ENCODE peak calls at places on chromosomes 1 and 21, in six cellular contexts. K is CD8-positive, alpha-beta T cell; V is HCT116; T is A549; M is adrenal gland; F is IMR-90. Z is an unnamed sample.
A peak's percentile ranks its signal among the peaks of the same experiment; 100 is the strongest.

GRCh38 chr21:24436236-24436635 is 1171.0 kb downstream of the MRPL39 start:
- DNase-seq in K (no peak), V (no peak), T (no peak), M (no peak), F (no peak), Z (no peak)

GRCh38 chr1:201769966-201770365 is 59.0 kb upstream of the IPO9 start:
- DNase-seq in K (no peak), V (no peak), T (no peak), M (no peak), F (peak; percentile 81), Z (peak; percentile 93)

GRCh38 chr1:66373072-66373685 is 160.8 kb upstream of the SGIP1 start:
- DNase-seq in K (peak; percentile 20), V (no peak), T (no peak), M (no peak), F (no peak), Z (no peak)

GRCh38 chr1:159849972-159850371 is 12.5 kb downstream of the VSIG8 start:
- DNase-seq in K (no peak), V (no peak), T (no peak), M (no peak), F (peak; percentile 54), Z (peak; percentile 64)

GRCh38 chr1:81912383-81912782 is 111.6 kb downstream of the ADGRL2 start:
- DNase-seq in K (no peak), V (no peak), T (no peak), M (no peak), F (no peak), Z (no peak)

GRCh38 chr1:55445416-55445815 is 230.3 kb upstream of the USP24 start:
- DNase-seq in K (no peak), V (no peak), T (no peak), M (no peak), F (no peak), Z (no peak)

GRCh38 chr21:42942244-42942643 is 16.8 kb upstream of the ERVH48-1 start:
- DNase-seq in K (no peak), V (no peak), T (no peak), M (no peak), F (no peak), Z (peak; percentile 7)

GRCh38 chr1:37995773-37996379 is 6.1 kb upstream of the SF3A3 start:
- DNase-seq in K (peak; percentile 24), V (no peak), T (no peak), M (peak; percentile 78), F (peak; percentile 89), Z (peak; percentile 97)

GRCh38 chr1:198056255-198056654 is 100.5 kb upstream of the NEK7 start:
- DNase-seq in K (peak; percentile 17), V (no peak), T (no peak), M (no peak), F (no peak), Z (no peak)

GRCh38 chr1:9376886-9377333 is 84.2 kb downstream of the SPSB1 start:
- DNase-seq in K (no peak), V (no peak), T (no peak), M (peak; percentile 30), F (peak; percentile 47), Z (peak; percentile 80)

GRCh38 chr1:165456114-165456513 is 11.2 kb upstream of the RXRG start:
- DNase-seq in K (no peak), V (no peak), T (no peak), M (no peak), F (no peak), Z (no peak)

DNA sequence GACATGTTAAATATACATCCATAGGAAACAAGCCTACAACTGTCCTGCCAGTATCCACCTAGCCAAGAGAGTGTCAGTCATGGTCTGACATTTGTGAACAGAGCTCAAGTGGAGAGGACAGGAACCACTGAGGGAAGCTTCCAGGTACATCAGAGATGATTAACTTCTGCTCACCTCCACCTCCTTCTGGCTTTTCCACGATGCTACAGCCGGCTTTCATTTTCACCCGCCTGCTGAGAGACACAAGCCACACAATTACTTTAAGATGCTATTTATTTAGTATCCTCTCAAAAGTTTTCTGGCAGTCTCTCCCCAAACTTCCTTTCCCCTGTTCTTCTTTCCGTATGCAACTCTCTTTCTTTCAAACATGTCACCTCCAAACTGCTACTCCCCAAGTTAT is 2.1 kb downstream of the ETV3 start:
- DNase-seq in K (no peak), V (no peak), T (peak; percentile 30), M (no peak), F (no peak), Z (no peak)
- TF ChIP-seq CTCF in K (no peak), V (peak; percentile 43), T (no peak), M (no peak), F (peak; percentile 7), Z (no peak)

GRCh38 chr1:116311756-116312691 is 61.0 kb upstream of the ATP1A1 start:
- DNase-seq in K (no peak), V (no peak), T (no peak), M (no peak), F (no peak), Z (no peak)
- H3K4me3 ChIP-seq in K (no peak overlapping the region), V (no peak overlapping the region), T (no peak overlapping the region), M (no peak overlapping the region), F (no peak overlapping the region), Z (no peak overlapping the region)

DNA sequence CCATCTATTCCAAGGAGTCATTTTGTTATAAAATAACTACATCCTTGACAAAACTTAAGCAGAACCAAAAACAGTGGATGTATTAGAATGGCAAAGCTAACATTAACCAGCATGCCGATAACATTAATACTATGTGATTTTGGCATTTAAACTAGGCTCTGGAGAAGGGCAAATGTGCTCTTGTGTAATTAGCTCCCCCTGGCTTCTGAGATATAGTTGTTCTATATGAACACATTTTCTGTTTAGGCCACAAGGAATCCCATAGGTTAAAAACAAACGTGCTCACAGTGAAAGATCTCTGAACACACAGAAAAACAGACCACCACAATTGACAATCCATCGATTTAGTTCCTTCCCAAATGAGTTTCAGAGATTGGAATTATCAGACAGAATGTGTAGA is 57.4 kb upstream of the TARS2 start:
- DNase-seq in K (no peak), V (no peak), T (peak; percentile 16), M (no peak), F (peak; percentile 7), Z (peak; percentile 36)
- TF ChIP-seq CTCF in K (no peak), V (no peak), T (peak; percentile 31), M (no peak), F (no peak), Z (peak; percentile 29)

GRCh38 chr1:109508001-109508872 is 1.3 kb downstream of the AMIGO1 start:
- DNase-seq in K (no peak), V (no peak), T (no peak), M (no peak), F (no peak), Z (no peak)
- H3K4me3 ChIP-seq in K (peak overlapping the region; percentile 83), V (no peak overlapping the region), T (no peak overlapping the region), M (no peak overlapping the region), F (no peak overlapping the region), Z (no peak overlapping the region)

DNA sequence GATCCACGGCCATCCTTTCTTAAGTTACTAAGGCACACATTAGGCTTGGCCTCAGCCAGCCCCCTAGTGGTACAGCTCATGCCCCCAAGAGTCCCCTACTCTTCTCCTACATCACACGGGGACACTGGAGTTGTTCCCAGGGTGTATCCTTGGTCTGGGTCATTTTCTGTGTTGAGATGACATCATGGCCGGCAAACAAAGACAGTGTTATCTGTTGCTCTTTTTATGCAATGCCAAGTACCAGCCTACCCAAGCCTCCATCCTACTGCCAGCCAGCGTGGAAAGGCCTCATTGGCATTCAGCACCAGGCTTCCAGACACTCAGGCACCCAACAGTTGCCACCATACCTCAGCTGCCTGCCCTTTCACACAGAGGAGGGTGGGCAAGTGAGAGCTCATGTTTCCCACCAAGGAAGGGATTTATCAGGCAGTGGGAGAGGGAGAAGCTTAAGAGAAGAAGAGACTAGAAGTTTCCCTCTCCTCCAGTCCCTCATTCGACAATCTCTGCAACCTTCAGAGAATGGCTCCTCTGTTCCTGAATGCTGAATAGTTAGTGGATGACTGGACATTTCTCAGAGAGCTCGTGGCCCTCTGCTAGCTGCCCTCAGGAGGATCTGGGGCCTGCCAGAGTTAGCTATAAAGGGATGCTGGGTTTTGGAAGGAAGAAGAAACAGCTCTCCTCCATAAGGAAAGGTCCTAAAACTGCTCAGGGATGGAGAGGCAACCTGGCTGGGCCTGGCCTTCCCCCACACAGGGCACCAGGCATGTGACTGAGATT is 17.7 kb downstream of the CBR1 start:
- DNase-seq in K (no peak), V (no peak), T (no peak), M (peak; percentile 46), F (peak; percentile 23), Z (no peak)
- TF ChIP-seq CTCF in K (no peak), V (peak; percentile 16), T (no peak), M (no peak), F (no peak), Z (no peak)

GRCh38 chr1:42940851-42941639 is 17.6 kb downstream of the SLC2A1 start:
- DNase-seq in K (no peak), V (peak; percentile 82), T (no peak), M (no peak), F (peak; percentile 99), Z (peak; percentile 92)
- H3K4me3 ChIP-seq in K (no peak overlapping the region), V (peak overlapping the region; percentile 10), T (peak overlapping the region; percentile 15), M (no peak overlapping the region), F (no peak overlapping the region), Z (no peak overlapping the region)

GRCh38 chr1:236302941-236303340 is 21.2 kb upstream of the ERO1B start:
- DNase-seq in K (no peak), V (no peak), T (no peak), M (no peak), F (no peak), Z (no peak)

GRCh38 chr1:236303675-236304074 is 21.9 kb upstream of the ERO1B start:
- DNase-seq in K (peak; percentile 33), V (no peak), T (no peak), M (no peak), F (no peak), Z (no peak)

GRCh38 chr1:236307437-236307836 is 25.7 kb upstream of the ERO1B start:
- DNase-seq in K (no peak), V (no peak), T (no peak), M (no peak), F (no peak), Z (no peak)

GRCh38 chr1:236301958-236302335 is 20.2 kb upstream of the ERO1B start:
- DNase-seq in K (no peak), V (no peak), T (no peak), M (no peak), F (no peak), Z (no peak)

GRCh38 chr1:236304682-236305081 is 22.9 kb upstream of the ERO1B start:
- DNase-seq in K (no peak), V (no peak), T (no peak), M (no peak), F (no peak), Z (no peak)
- TF ChIP-seq CTCF in K (no peak), V (no peak), T (no peak), M (no peak), F (no peak), Z (no peak)

DNA sequence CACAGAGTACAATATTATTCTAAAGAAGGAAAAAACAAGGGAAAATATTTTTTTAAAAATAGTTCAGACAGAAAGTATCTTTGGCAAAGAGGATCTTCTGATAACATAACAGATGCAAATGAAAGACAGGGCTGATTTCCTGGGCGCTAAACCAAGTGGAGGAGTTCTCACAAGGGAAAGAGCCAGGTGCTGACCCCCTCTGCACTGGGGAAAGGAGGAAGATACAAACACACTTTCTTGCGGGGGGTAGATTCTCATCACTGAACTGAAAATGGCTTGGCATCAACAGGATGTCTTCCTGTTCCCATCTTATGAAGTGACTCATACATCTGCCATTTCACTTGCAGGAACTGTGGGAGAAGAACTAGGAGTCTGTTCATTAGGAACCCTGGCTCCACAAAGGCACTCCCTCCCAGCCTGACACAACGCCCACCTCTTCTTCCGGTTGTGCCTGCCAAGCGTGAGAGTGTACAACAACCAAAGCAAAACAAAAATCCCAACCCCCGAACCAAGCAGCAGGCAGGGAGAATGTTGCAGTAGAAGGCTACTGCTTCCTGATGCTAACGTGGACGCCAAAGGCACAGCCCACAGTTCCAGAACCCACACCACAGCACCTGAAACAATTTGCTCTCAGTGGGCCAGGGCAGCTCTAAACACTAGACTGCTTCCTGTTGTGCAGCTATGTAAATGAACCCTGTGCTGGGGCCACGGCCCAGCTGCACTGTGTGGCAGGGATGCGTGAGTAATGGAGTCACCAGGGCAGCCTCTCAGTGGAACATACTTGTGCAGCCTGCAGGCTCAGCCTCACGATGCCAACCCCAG is 51.0 kb downstream of the GADD45A start:
- DNase-seq in K (no peak), V (peak; percentile 45), T (peak; percentile 36), M (peak; percentile 42), F (peak; percentile 96), Z (peak; percentile 94)
- H3K4me3 ChIP-seq in K (peak overlapping the region; percentile 8), V (peak overlapping the region; percentile 6), T (no peak overlapping the region), M (no peak overlapping the region), F (peak overlapping the region; percentile 0), Z (peak overlapping the region; percentile 26)

Z was measured in fibroblast of mammary gland.